ENCODE peak calls at places on chromosomes 11 and 22, in seven cellular contexts. K is HFF-Myc, B is tibial nerve, G is ovary, J is psoas muscle, Y is Peyer's patch, D is GM12865. U is an unnamed sample.

GRCh38 chr11:76721755-76722677 is 51.5 kb upstream of the LRRC32 start:
- DNase-seq in K (peak), B (peak), G (peak), J (peak), Y (peak), D (peak), U (peak)

GRCh38 chr22:48536691-48537591 is 1290.7 kb downstream of the BRD1 start:
- DNase-seq in K (no peak), B (peak), G (no peak), J (peak), Y (no peak), D (no peak), U (no peak)

GRCh38 chr11:65862941-65863888 is 3.0 kb downstream of the MUS81 start:
- DNase-seq in K (no peak), B (no peak), G (peak), J (peak), Y (no peak), D (peak), U (peak)

GRCh38 chr11:67617243-67617953 is 10.7 kb downstream of the NDUFV1 start:
- DNase-seq in K (no peak), B (no peak), G (no peak), J (no peak), Y (no peak), D (no peak), U (no peak)

GRCh38 chr22:49969751-49970527 is 9.4 kb downstream of the PIM3 start:
- DNase-seq in K (no peak), B (no peak), G (peak), J (peak), Y (peak), D (no peak), U (no peak)

GRCh38 chr22:37636186-37636948 is 3.1 kb upstream of the SH3BP1 start:
- DNase-seq in K (peak), B (no peak), G (no peak), J (no peak), Y (peak), D (peak), U (no peak)

GRCh38 chr11:86248609-86249008 is 4.1 kb downstream of the EED start:
- DNase-seq in K (no peak), B (no peak), G (no peak), J (no peak), Y (no peak), D (peak), U (no peak)

GRCh38 chr11:106717222-106717621 is 301.1 kb downstream of the GUCY1A2 start:
- DNase-seq in K (no peak), B (no peak), G (no peak), J (no peak), Y (no peak), D (no peak), U (no peak)

GRCh38 chr11:83948205-83948604 is 662.0 kb upstream of the CCDC90B start:
- DNase-seq in K (no peak), B (no peak), G (no peak), J (no peak), Y (no peak), D (no peak), U (no peak)

GRCh38 chr11:37967635-37968034 is 1369.6 kb upstream of the RAG2 start:
- DNase-seq in K (no peak), B (no peak), G (no peak), J (no peak), Y (no peak), D (no peak), U (no peak)

GRCh38 chr22:47175761-47176359 is 413.4 kb downstream of the TBC1D22A start:
- DNase-seq in K (no peak), B (no peak), G (peak), J (peak), Y (peak), D (no peak), U (peak)

GRCh38 chr11:69312418-69313399 is 18.8 kb downstream of the MYEOV start:
- DNase-seq in K (no peak), B (no peak), G (no peak), J (no peak), Y (no peak), D (no peak), U (no peak)

GRCh38 chr11:80365315-80365714 is 924.5 kb upstream of the TENM4 start:
- DNase-seq in K (no peak), B (no peak), G (no peak), J (no peak), Y (no peak), D (peak), U (no peak)

GRCh38 chr11:279040-279965 is 1.1 kb downstream of the NLRP6 start:
- DNase-seq in K (no peak), B (no peak), G (no peak), J (peak), Y (peak), D (no peak), U (no peak)
- H3K4me3 ChIP-seq in K (no peak), B (peak), G (no peak), J (peak), Y (peak), D (no peak), U (no peak)

DNA sequence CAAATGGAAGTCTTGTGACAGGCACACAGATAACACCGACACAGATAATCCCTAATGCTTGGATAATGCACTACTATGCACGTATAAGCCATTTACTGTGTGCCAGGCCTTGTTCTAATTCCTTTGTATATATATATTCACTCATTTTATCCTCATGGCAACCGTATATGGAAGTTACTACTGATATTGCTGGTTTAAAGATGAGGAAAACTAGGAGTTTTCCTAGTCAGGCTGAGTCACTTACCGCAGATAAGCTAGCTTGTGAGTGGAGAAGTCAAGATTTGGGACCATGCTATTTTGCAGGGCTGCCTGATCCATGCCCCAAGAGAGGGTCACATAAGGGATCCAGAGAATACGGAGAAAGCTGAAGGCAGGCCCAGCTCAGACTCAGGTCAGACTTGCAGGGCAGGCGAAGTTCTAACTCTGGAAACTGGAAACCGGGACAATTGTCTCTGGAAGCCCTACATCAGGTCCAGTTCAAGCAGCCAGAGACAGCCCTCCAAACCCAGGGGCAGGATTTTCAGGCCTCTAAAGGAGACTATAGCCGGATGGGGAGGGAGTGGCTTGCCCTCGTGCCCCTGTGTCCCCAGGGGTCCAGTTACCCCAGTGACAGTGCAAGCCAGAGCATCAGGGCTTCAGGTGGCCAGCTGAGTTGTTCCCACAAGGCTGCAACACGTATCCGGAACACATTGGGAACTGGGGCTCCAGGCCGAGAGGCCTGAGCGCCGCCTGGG is 534.8 kb downstream of the INSC start:
- DNase-seq in K (no peak), B (no peak), G (no peak), J (no peak), Y (no peak), D (peak), U (no peak)
- H3K4me3 ChIP-seq in K (no peak), B (no peak), G (no peak), J (no peak), Y (no peak), D (no peak), U (no peak)

GRCh38 chr22:45034156-45034555 is 24.4 kb upstream of the PHF21B start:
- DNase-seq in K (no peak), B (no peak), G (no peak), J (no peak), Y (no peak), D (no peak), U (no peak)
- H3K4me3 ChIP-seq in K (no peak), B (no peak), G (no peak), J (no peak), Y (no peak), D (no peak), U (no peak)

GRCh38 chr11:104122008-104122635 is 41.8 kb downstream of the PDGFD start:
- DNase-seq in K (no peak), B (no peak), G (no peak), J (no peak), Y (no peak), D (no peak), U (no peak)
- H3K4me3 ChIP-seq in K (no peak), B (no peak), G (no peak), J (no peak), Y (no peak), D (no peak), U (no peak)

DNA sequence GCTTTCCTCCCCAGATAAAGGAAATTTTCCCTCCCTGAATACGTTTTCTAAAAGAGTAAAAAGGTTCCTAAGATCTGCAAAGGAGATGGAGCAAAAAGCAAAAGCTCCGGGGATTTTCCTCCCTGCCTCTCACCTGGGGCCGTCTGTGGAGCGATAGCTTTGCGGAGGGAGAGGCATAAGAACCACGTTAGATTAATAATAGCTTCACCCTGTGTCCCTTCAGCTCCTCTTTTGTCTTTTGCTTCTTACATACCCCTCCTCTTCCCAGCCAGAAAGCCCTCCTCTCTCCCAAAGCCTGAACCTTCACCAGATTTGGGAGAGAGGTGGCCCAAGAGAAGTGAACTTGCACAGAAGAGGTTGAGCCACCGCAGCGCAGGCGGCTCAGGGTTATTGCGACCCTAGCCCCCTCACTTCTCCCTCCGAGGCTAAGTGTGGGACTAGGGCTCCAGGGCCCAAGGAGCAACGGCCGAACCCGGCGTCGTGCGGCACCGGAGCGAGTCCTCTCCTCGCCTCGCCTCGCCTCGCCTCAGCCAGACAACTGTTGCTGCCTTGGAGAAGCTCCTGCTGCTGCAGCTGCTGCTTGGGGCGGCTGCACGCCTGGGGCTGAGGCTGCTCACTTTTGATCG is 97.6 kb upstream of the HSD17B12 start:
- DNase-seq in K (no peak), B (no peak), G (no peak), J (no peak), Y (no peak), D (no peak), U (no peak)
- H3K4me3 ChIP-seq in K (no peak), B (no peak), G (no peak), J (no peak), Y (no peak), D (no peak), U (no peak)

GRCh38 chr11:1836011-1836945 is 1.5 kb downstream of the SYT8 start:
- DNase-seq in K (no peak), B (no peak), G (no peak), J (peak), Y (no peak), D (no peak), U (no peak)
- H3K4me3 ChIP-seq in K (no peak), B (no peak), G (no peak), J (no peak), Y (no peak), D (no peak), U (no peak)

GRCh38 chr11:96271777-96272176 is 71.2 kb downstream of the MAML2 start:
- DNase-seq in K (no peak), B (no peak), G (no peak), J (no peak), Y (no peak), D (no peak), U (no peak)

GRCh38 chr11:96276836-96277235 is 66.2 kb downstream of the MAML2 start:
- DNase-seq in K (no peak), B (no peak), G (no peak), J (no peak), Y (no peak), D (no peak), U (no peak)

GRCh38 chr11:96275807-96276594 is 67.0 kb downstream of the MAML2 start:
- DNase-seq in K (no peak), B (no peak), G (no peak), J (no peak), Y (no peak), D (no peak), U (no peak)

GRCh38 chr11:96272542-96273306 is 70.3 kb downstream of the MAML2 start:
- DNase-seq in K (no peak), B (no peak), G (no peak), J (no peak), Y (no peak), D (peak), U (no peak)

GRCh38 chr11:96273507-96273906 is 69.5 kb downstream of the MAML2 start:
- DNase-seq in K (no peak), B (no peak), G (no peak), J (no peak), Y (no peak), D (no peak), U (no peak)
- H3K4me3 ChIP-seq in K (no peak), B (no peak), G (no peak), J (no peak), Y (no peak), D (no peak), U (no peak)

DNA sequence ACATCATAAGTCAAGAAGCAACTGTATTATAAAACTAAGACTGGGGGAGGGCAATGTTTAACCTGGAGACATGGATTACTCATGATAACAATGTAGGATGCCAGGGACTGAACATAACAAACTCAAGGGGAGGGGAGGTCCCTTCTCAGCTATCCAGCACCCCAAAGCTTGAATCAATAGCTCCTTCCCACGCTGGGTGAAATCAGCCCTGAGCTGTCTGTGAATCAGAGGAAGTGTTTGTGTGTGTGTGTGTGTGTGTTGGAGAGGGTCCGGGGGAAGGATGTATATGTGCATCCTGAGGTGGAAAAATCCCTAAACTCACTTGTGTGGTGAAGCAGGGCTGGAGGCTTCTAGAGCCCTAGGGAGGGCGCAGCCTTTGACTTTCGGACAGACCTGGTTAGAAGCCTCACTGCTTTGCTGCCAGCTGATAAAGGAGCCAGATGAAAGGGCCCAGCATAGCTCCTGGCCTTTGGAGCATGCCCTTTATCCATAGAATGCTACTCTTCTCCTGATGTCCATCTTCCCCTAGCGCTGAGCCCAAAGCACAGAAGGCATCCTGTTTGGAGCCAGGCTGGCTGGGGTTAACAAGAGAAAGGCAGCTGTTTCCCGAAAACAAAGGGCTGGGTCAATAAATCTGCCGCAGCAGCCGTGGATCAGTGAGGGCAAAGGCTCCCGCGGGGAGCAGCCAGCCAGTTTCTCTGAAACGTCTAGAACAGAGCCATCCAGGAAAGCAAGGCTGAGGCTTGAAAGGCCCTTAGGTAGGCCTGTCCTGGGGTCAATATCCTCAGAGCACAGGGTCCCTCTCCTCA is 35.8 kb downstream of the TNKS1BP1 start:
- DNase-seq in K (no peak), B (no peak), G (no peak), J (no peak), Y (no peak), D (no peak), U (no peak)
- H3K4me3 ChIP-seq in K (no peak), B (no peak), G (no peak), J (no peak), Y (no peak), D (no peak), U (no peak)